ENCODE peak calls at places on chromosomes 2 and 18, in eight cellular contexts. I is adrenal gland; S is GM12865; C is AG20443; P is HAP-1; K is astrocyte of the spinal cord; V is stimulated activated naive CD8-positive, alpha-beta T cell treated with anti-CD3 and anti-CD28 coated beads, Interleukin-15, Interleukin-2, amounts not matched to agents 100 U/mL and 50 U/mL, for 24 hours; B is RCC 7860. T is an unnamed sample.

GRCh38 chr2:188449992-188450391 is 158.3 kb downstream of the GULP1 start:
- DNase-seq in I (no peak), V (no peak), C (no peak), K (no peak), B (no peak), S (no peak), P (no peak), T (no peak)

GRCh38 chr2:9757430-9758287 is 85.6 kb upstream of the TAF1B start:
- DNase-seq in S (no peak), K (peak), C (peak), B (no peak), V (no peak), I (no peak), P (no peak), T (peak)

GRCh38 chr2:46471002-46471583 is 8.3 kb upstream of the TMEM247 start:
- DNase-seq in V (no peak), K (no peak), C (no peak), P (no peak), B (no peak), I (no peak), S (no peak), T (no peak)

GRCh38 chr2:158753561-158754302 is 41.4 kb upstream of the DAPL1 start:
- DNase-seq in K (peak), P (peak), S (peak), V (peak), B (peak), C (peak), I (peak), T (peak)

GRCh38 chr18:78902795-78903435 is 76.7 kb upstream of the SALL3 start:
- DNase-seq in K (no peak), V (no peak), I (no peak), C (no peak), P (no peak), B (no peak), S (no peak), T (no peak)

GRCh38 chr2:96800762-96801463 is 15.2 kb upstream of the CNNM3 start:
- DNase-seq in C (peak), V (peak), P (peak), I (peak), K (peak), B (peak), S (peak), T (peak)

GRCh38 chr18:72866901-72867701 is 686 bp downstream of the NETO1 start:
- DNase-seq in S (no peak), B (no peak), V (peak), P (no peak), K (peak), C (peak), I (no peak), T (peak)

GRCh38 chr2:129781749-129782617 is 197.5 kb upstream of the RAB6C start:
- DNase-seq in C (no peak), S (no peak), V (no peak), I (no peak), P (no peak), K (no peak), B (no peak), T (no peak)

GRCh38 chr2:82320296-82320695 is 2015.7 kb upstream of the LRRTM1 start:
- DNase-seq in P (no peak), S (no peak), B (no peak), C (no peak), K (no peak), I (no peak), V (no peak), T (no peak)

GRCh38 chr18:10035306-10035991 is 121.6 kb downstream of the VAPA start:
- DNase-seq in C (peak), I (peak), S (no peak), P (no peak), V (no peak), B (no peak), K (no peak), T (no peak)

GRCh38 chr2:181813963-181814565 is 77.5 kb upstream of the ITPRID2 start:
- DNase-seq in I (no peak), B (no peak), C (peak), K (peak), P (no peak), V (no peak), S (no peak), T (no peak)

GRCh38 chr18:37294951-37295350 is 270.6 kb downstream of the CELF4 start:
- DNase-seq in V (peak), K (no peak), C (no peak), P (no peak), B (no peak), I (no peak), S (peak), T (no peak)

GRCh38 chr2:95074663-95075439 is 46.8 kb downstream of the MRPS5 start:
- DNase-seq in V (peak), I (no peak), S (peak), K (no peak), B (no peak), P (no peak), C (no peak), T (no peak)

GRCh38 chr2:84894131-84894586 is 11.3 kb upstream of the TMSB10 start:
- DNase-seq in K (no peak), B (no peak), P (no peak), C (no peak), S (no peak), I (no peak), V (no peak), T (no peak)

GRCh38 chr2:234677758-234678538 is 181.1 kb upstream of the ARL4C start:
- DNase-seq in S (no peak), I (no peak), P (no peak), K (no peak), B (peak), V (no peak), C (peak), T (peak)

GRCh38 chr2:241496904-241497877 is 11.2 kb downstream of the STK25 start:
- DNase-seq in B (no peak), P (no peak), V (no peak), I (no peak), K (no peak), S (no peak), C (no peak), T (no peak)

GRCh38 chr2:136116111-136116812 is 1.7 kb downstream of the CXCR4 start:
- DNase-seq in P (peak), C (no peak), V (peak), S (peak), K (no peak), I (peak), B (no peak), T (no peak)

GRCh38 chr2:96305091-96305978 is at the start of gene SNRNP200:
- DNase-seq in K (peak), I (peak), V (peak), S (peak), P (peak), B (peak), C (peak), T (peak)

GRCh38 chr2:62198237-62198633 is 2.3 kb downstream of the B3GNT2 start:
- DNase-seq in B (no peak), P (no peak), V (no peak), I (no peak), C (no peak), K (no peak), S (peak), T (no peak)

GRCh38 chr18:45423664-45424063 is 191.6 kb upstream of the SLC14A2 start:
- DNase-seq in B (no peak), K (no peak), C (no peak), V (no peak), S (no peak), P (no peak), I (peak), T (no peak)

GRCh38 chr2:83221258-83221657 is 1237.8 kb downstream of the SUCLG1 start:
- DNase-seq in B (no peak), S (no peak), K (no peak), P (no peak), C (no peak), I (no peak), V (no peak), T (peak)

GRCh38 chr2:38572167-38572566 is 30.6 kb downstream of the HNRNPLL start:
- DNase-seq in V (no peak), S (no peak), K (peak), B (no peak), I (peak), C (peak), P (no peak), T (peak)

GRCh38 chr2:54904836-54905235 is 145.4 kb downstream of the RTN4 start:
- DNase-seq in K (peak), V (no peak), P (no peak), C (no peak), S (no peak), B (no peak), I (no peak), T (no peak)

GRCh38 chr18:54859667-54860421 is 31.6 kb downstream of the RAB27B start:
- DNase-seq in S (no peak), K (no peak), V (no peak), B (no peak), P (no peak), I (no peak), C (no peak), T (no peak)

GRCh38 chr2:168165418-168165817 is 82.0 kb downstream of the STK39 start:
- DNase-seq in V (peak), B (no peak), K (peak), I (no peak), P (no peak), S (no peak), C (peak), T (peak)

GRCh38 chr2:170812716-170813585 is 3.7 kb upstream of the GAD1 start:
- DNase-seq in I (no peak), S (peak), V (no peak), B (peak), P (peak), K (peak), C (peak), T (peak)

GRCh38 chr2:172249986-172250385 is 147.3 kb upstream of the DLX2 start:
- DNase-seq in C (peak), S (no peak), B (peak), V (no peak), P (no peak), I (no peak), K (peak), T (peak)

GRCh38 chr18:58525517-58525916 is 103.4 kb downstream of the ALPK2 start:
- DNase-seq in K (peak), P (no peak), V (peak), C (peak), S (peak), B (peak), I (no peak), T (peak)

GRCh38 chr2:160353813-160354212 is 139.8 kb downstream of the RBMS1 start:
- DNase-seq in I (no peak), B (no peak), V (no peak), P (no peak), K (no peak), C (no peak), S (no peak), T (no peak)